ENCODE peak calls at places on chromosome 6, in ten cellular contexts. F, U, D, Y, M, I, B, N, O and Z are unnamed samples.

GRCh38 chr6:7997311-7997710 is 66.9 kb downstream of the BLOC1S5 start:
- DNase-seq in O (no peak), B (no peak), D (no peak), M (no peak), Y (no peak), I (no peak), F (no peak), N (no peak), U (no peak), Z (no peak)

GRCh38 chr6:120903836-120904235 is 430.4 kb downstream of the TBC1D32 start:
- DNase-seq in N (no peak), B (no peak), F (no peak), Y (no peak), U (no peak), O (no peak), M (no peak), I (no peak), D (no peak), Z (peak; percentile 31)

GRCh38 chr6:106963544-106963943 is 11.0 kb downstream of the CD24 start:
- DNase-seq in D (no peak), F (no peak), B (no peak), N (no peak), I (no peak), M (no peak), O (no peak), Y (no peak), U (no peak), Z (no peak)

GRCh38 chr6:157613011-157613522 is 210.0 kb upstream of the SNX9 start:
- DNase-seq in U (no peak), B (no peak), I (no peak), N (peak; percentile 28), Y (peak; percentile 77), D (no peak), M (no peak), O (peak; percentile 83), F (peak; percentile 92), Z (peak; percentile 78)

GRCh38 chr6:38933426-38933825 is 115.2 kb upstream of the GLP1R start:
- DNase-seq in F (peak; percentile 31), M (no peak), B (no peak), I (no peak), U (no peak), N (peak; percentile 27), D (no peak), O (peak; percentile 5), Y (peak; percentile 45), Z (peak; percentile 50)

GRCh38 chr6:72622094-72622540 is 253 bp downstream of the KCNQ5 start:
- DNase-seq in D (peak; percentile 12), F (no peak), U (peak; percentile 86), B (peak; percentile 6), I (peak; percentile 60), M (peak; percentile 32), N (no peak), O (peak; percentile 22), Y (peak; percentile 5), Z (peak; percentile 82)

GRCh38 chr6:163491901-163492300 is 77.4 kb downstream of the QKI start:
- DNase-seq in F (no peak), Y (no peak), B (no peak), I (no peak), N (no peak), D (no peak), O (no peak), M (no peak), U (no peak), Z (no peak)

GRCh38 chr6:112144145-112144926 is 56.9 kb downstream of the FAM229B start:
- DNase-seq in D (no peak), N (no peak), U (no peak), Y (peak; percentile 26), F (no peak), B (no peak), I (no peak), O (no peak), M (no peak), Z (peak; percentile 62)

GRCh38 chr6:21769973-21770372 is 176.4 kb downstream of the SOX4 start:
- DNase-seq in B (no peak), I (no peak), O (no peak), D (no peak), F (peak; percentile 28), Y (no peak), M (no peak), U (no peak), N (no peak), Z (no peak)